ENCODE peak calls at places on chromosomes 2 and 18, in eight cellular contexts. One of them, this sample, is unnamed.

GRCh38 chr18:35495821-35496368 is 1.9 kb downstream of the INO80C start:
- DNase-seq in uterus: no peak
- DNase-seq in D721Med: no peak
- DNase-seq in colonic mucosa: no peak
- DNase-seq in neural crest cell: no peak
- DNase-seq in cardiac fibroblast: no peak
- DNase-seq in fibroblast of the aortic adventitia: no peak
- DNase-seq in right atrium auricular region: no peak
- DNase-seq in this sample: no peak

GRCh38 chr2:215693269-215693998 is 257.6 kb upstream of the FN1 start:
- DNase-seq in fibroblast of the aortic adventitia: peak; percentile 93
- DNase-seq in D721Med: no peak
- DNase-seq in neural crest cell: no peak
- DNase-seq in cardiac fibroblast: peak; percentile 88
- DNase-seq in colonic mucosa: no peak
- DNase-seq in uterus: peak; percentile 38
- DNase-seq in right atrium auricular region: no peak
- DNase-seq in this sample: no peak

GRCh38 chr2:128356127-128356526 is 37.5 kb upstream of the HS6ST1 start:
- DNase-seq in fibroblast of the aortic adventitia: no peak
- DNase-seq in uterus: no peak
- DNase-seq in D721Med: no peak
- DNase-seq in neural crest cell: no peak
- DNase-seq in colonic mucosa: no peak
- DNase-seq in right atrium auricular region: no peak
- DNase-seq in cardiac fibroblast: no peak
- DNase-seq in this sample: no peak

GRCh38 chr2:233544079-233544690 is 22.4 kb downstream of the USP40 start:
- DNase-seq in uterus: no peak
- DNase-seq in cardiac fibroblast: no peak
- DNase-seq in fibroblast of the aortic adventitia: no peak
- DNase-seq in colonic mucosa: peak; percentile 39
- DNase-seq in right atrium auricular region: no peak
- DNase-seq in neural crest cell: no peak
- DNase-seq in D721Med: no peak
- DNase-seq in this sample: no peak

GRCh38 chr2:15706424-15706823 is 114.8 kb downstream of the DDX1 start:
- DNase-seq in uterus: no peak
- DNase-seq in colonic mucosa: no peak
- DNase-seq in D721Med: no peak
- DNase-seq in right atrium auricular region: no peak
- DNase-seq in neural crest cell: no peak
- DNase-seq in fibroblast of the aortic adventitia: no peak
- DNase-seq in cardiac fibroblast: no peak
- DNase-seq in this sample: no peak

GRCh38 chr2:1731512-1731962 is 12.8 kb downstream of the PXDN start:
- DNase-seq in uterus: peak; percentile 29
- DNase-seq in fibroblast of the aortic adventitia: no peak
- DNase-seq in cardiac fibroblast: no peak
- DNase-seq in right atrium auricular region: peak; percentile 61
- DNase-seq in colonic mucosa: no peak
- DNase-seq in D721Med: no peak
- DNase-seq in neural crest cell: no peak
- DNase-seq in this sample: no peak

GRCh38 chr2:174888646-174889271 is 116.4 kb downstream of the CHN1 start:
- DNase-seq in colonic mucosa: no peak
- DNase-seq in fibroblast of the aortic adventitia: no peak
- DNase-seq in cardiac fibroblast: peak; percentile 7
- DNase-seq in uterus: no peak
- DNase-seq in D721Med: no peak
- DNase-seq in neural crest cell: no peak
- DNase-seq in right atrium auricular region: no peak
- DNase-seq in this sample: no peak

GRCh38 chr2:69585855-69586560 is 57.5 kb downstream of the AAK1 start:
- DNase-seq in colonic mucosa: no peak
- DNase-seq in D721Med: no peak
- DNase-seq in cardiac fibroblast: no peak
- DNase-seq in fibroblast of the aortic adventitia: no peak
- DNase-seq in uterus: no peak
- DNase-seq in neural crest cell: no peak
- DNase-seq in right atrium auricular region: no peak
- DNase-seq in this sample: no peak

GRCh38 chr2:108858894-108859293 is 72.3 kb downstream of the CCDC138 start:
- DNase-seq in cardiac fibroblast: peak; percentile 2
- DNase-seq in right atrium auricular region: no peak
- DNase-seq in fibroblast of the aortic adventitia: no peak
- DNase-seq in uterus: no peak
- DNase-seq in D721Med: no peak
- DNase-seq in colonic mucosa: no peak
- DNase-seq in neural crest cell: no peak
- DNase-seq in this sample: no peak

GRCh38 chr2:206160807-206161179 is 1.1 kb downstream of the EEF1B2 start:
- DNase-seq in D721Med: no peak
- DNase-seq in cardiac fibroblast: no peak
- DNase-seq in uterus: no peak
- DNase-seq in right atrium auricular region: no peak
- DNase-seq in fibroblast of the aortic adventitia: no peak
- DNase-seq in colonic mucosa: peak; percentile 21
- DNase-seq in neural crest cell: no peak
- DNase-seq in this sample: no peak

GRCh38 chr2:16393483-16394071 is 272.1 kb downstream of the CYRIA start:
- DNase-seq in cardiac fibroblast: no peak
- DNase-seq in colonic mucosa: no peak
- DNase-seq in neural crest cell: no peak
- DNase-seq in D721Med: no peak
- DNase-seq in fibroblast of the aortic adventitia: no peak
- DNase-seq in right atrium auricular region: no peak
- DNase-seq in uterus: no peak
- DNase-seq in this sample: no peak

GRCh38 chr2:150586858-150587257 is 99.4 kb upstream of the RND3 start:
- DNase-seq in uterus: no peak
- DNase-seq in fibroblast of the aortic adventitia: peak; percentile 79
- DNase-seq in D721Med: no peak
- DNase-seq in cardiac fibroblast: peak; percentile 84
- DNase-seq in neural crest cell: no peak
- DNase-seq in right atrium auricular region: no peak
- DNase-seq in colonic mucosa: no peak
- DNase-seq in this sample: no peak

GRCh38 chr2:104091894-104092293 is 762.0 kb upstream of the POU3F3 start:
- DNase-seq in cardiac fibroblast: no peak
- DNase-seq in colonic mucosa: no peak
- DNase-seq in uterus: no peak
- DNase-seq in right atrium auricular region: no peak
- DNase-seq in D721Med: no peak
- DNase-seq in neural crest cell: no peak
- DNase-seq in fibroblast of the aortic adventitia: no peak
- DNase-seq in this sample: no peak

GRCh38 chr2:128636802-128637147 is 318.1 kb upstream of the HS6ST1 start:
- DNase-seq in fibroblast of the aortic adventitia: no peak
- DNase-seq in cardiac fibroblast: no peak
- DNase-seq in right atrium auricular region: peak; percentile 49
- DNase-seq in D721Med: no peak
- DNase-seq in neural crest cell: no peak
- DNase-seq in uterus: no peak
- DNase-seq in colonic mucosa: no peak
- DNase-seq in this sample: no peak

GRCh38 chr2:95207111-95207961 is at the start of gene ZNF892:
- DNase-seq in right atrium auricular region: peak; percentile 89
- DNase-seq in colonic mucosa: peak; percentile 94
- DNase-seq in fibroblast of the aortic adventitia: peak; percentile 82
- DNase-seq in neural crest cell: peak; percentile 90
- DNase-seq in uterus: peak; percentile 91
- DNase-seq in cardiac fibroblast: peak; percentile 89
- DNase-seq in D721Med: peak; percentile 82
- DNase-seq in this sample: peak; percentile 90
- TF ChIP-seq CTCF in right atrium auricular region: peak; percentile 71
- TF ChIP-seq CTCF in colonic mucosa: no peak
- TF ChIP-seq CTCF in fibroblast of the aortic adventitia: peak; percentile 34
- TF ChIP-seq CTCF in neural crest cell: peak; percentile 51
- TF ChIP-seq CTCF in uterus: peak; percentile 49
- TF ChIP-seq CTCF in cardiac fibroblast: peak; percentile 31
- TF ChIP-seq CTCF in D721Med: peak; percentile 50
- TF ChIP-seq CTCF in this sample: peak; percentile 17

GRCh38 chr2:64562148-64562784 is 38.1 kb downstream of the AFTPH start:
- DNase-seq in uterus: no peak
- DNase-seq in colonic mucosa: no peak
- DNase-seq in neural crest cell: no peak
- DNase-seq in cardiac fibroblast: peak; percentile 45
- DNase-seq in fibroblast of the aortic adventitia: peak; percentile 30
- DNase-seq in right atrium auricular region: no peak
- DNase-seq in D721Med: no peak
- DNase-seq in this sample: no peak
- TF ChIP-seq CTCF in uterus: peak; percentile 28
- TF ChIP-seq CTCF in colonic mucosa: peak; percentile 34
- TF ChIP-seq CTCF in neural crest cell: peak; percentile 55
- TF ChIP-seq CTCF in cardiac fibroblast: peak; percentile 31
- TF ChIP-seq CTCF in fibroblast of the aortic adventitia: peak; percentile 7
- TF ChIP-seq CTCF in right atrium auricular region: peak; percentile 52
- TF ChIP-seq CTCF in D721Med: peak; percentile 43
- TF ChIP-seq CTCF in this sample: peak; percentile 28

GRCh38 chr2:96265840-96266569 is at the start of the genes CIAO1 and TMEM127:
- DNase-seq in right atrium auricular region: peak; percentile 99
- DNase-seq in fibroblast of the aortic adventitia: peak; percentile 96
- DNase-seq in cardiac fibroblast: peak; percentile 99
- DNase-seq in colonic mucosa: peak; percentile 99
- DNase-seq in D721Med: peak; percentile 90
- DNase-seq in uterus: peak; percentile 97
- DNase-seq in neural crest cell: peak; percentile 95
- DNase-seq in this sample: peak; percentile 98
- TF ChIP-seq CTCF in right atrium auricular region: no peak
- TF ChIP-seq CTCF in fibroblast of the aortic adventitia: peak; percentile 46
- TF ChIP-seq CTCF in cardiac fibroblast: peak; percentile 44
- TF ChIP-seq CTCF in colonic mucosa: no peak
- TF ChIP-seq CTCF in D721Med: no peak
- TF ChIP-seq CTCF in uterus: no peak
- TF ChIP-seq CTCF in neural crest cell: peak; percentile 58
- TF ChIP-seq CTCF in this sample: no peak

DNA sequence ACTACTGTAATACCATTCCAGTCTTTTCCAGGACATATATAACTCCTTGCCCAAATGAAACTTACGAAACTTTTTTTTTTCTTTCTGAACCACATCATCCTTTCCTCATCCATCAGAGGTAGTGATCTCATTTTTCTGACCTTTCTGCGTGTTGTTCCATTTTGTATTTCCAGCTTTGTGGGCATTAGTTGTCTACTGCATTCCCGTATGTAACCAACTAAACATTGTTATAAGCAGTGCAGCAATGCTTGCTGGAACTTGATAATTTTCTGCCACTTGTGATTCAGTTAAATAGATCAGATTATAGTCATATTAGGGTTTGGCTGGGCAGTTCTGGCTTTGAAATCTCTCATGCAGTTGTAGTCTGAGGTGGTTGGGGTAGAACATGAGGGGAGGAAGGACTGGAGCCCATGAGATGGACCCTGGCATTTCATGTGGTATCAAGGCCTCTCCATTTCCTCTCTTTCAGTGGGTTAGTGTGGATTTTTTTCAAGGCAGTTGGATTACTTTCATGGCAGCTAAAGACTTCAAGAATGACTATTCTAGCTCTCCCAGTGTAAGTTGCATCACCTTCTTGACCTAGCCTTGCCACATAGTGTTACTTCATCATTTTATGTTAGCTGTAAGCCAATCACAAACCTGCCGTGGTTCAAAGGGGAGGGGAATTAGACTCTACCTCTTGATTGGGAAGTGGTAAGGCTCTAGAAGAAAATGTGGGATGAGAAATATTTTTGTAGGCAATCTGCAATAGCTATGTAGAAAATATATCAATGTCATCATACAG is 80.5 kb downstream of the EHBP1 start:
- DNase-seq in uterus: no peak
- DNase-seq in colonic mucosa: no peak
- DNase-seq in fibroblast of the aortic adventitia: peak; percentile 69
- DNase-seq in D721Med: no peak
- DNase-seq in neural crest cell: no peak
- DNase-seq in cardiac fibroblast: peak; percentile 44
- DNase-seq in right atrium auricular region: no peak
- DNase-seq in this sample: no peak
- TF ChIP-seq CTCF in uterus: no peak
- TF ChIP-seq CTCF in colonic mucosa: no peak
- TF ChIP-seq CTCF in fibroblast of the aortic adventitia: no peak
- TF ChIP-seq CTCF in D721Med: no peak
- TF ChIP-seq CTCF in neural crest cell: no peak
- TF ChIP-seq CTCF in cardiac fibroblast: no peak
- TF ChIP-seq CTCF in right atrium auricular region: no peak
- TF ChIP-seq CTCF in this sample: no peak

DNA sequence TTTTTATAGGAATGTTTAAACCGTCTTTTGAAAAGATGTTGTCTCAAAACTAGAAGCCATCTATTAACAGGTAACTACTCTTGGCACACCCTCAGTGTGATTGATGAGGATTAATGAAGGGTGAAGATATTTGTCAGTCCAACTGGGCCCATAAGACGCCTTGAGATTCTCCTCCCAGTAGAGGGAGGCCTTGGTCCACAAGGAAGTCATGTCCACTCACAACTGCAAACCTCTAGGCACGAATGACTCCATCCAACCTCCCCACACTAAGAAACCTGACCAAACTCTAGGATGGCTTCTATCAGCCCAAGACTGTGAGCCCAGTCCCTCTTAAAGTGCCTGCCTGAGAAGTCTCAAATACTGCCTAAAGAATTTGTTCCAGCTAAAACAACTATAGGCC is 19.2 kb upstream of the GRP start:
- DNase-seq in neural crest cell: no peak
- DNase-seq in D721Med: no peak
- DNase-seq in right atrium auricular region: no peak
- DNase-seq in cardiac fibroblast: no peak
- DNase-seq in uterus: no peak
- DNase-seq in fibroblast of the aortic adventitia: no peak
- DNase-seq in colonic mucosa: no peak
- DNase-seq in this sample: no peak
- TF ChIP-seq CTCF in neural crest cell: no peak
- TF ChIP-seq CTCF in D721Med: no peak
- TF ChIP-seq CTCF in right atrium auricular region: no peak
- TF ChIP-seq CTCF in cardiac fibroblast: no peak
- TF ChIP-seq CTCF in uterus: no peak
- TF ChIP-seq CTCF in fibroblast of the aortic adventitia: no peak
- TF ChIP-seq CTCF in colonic mucosa: no peak
- TF ChIP-seq CTCF in this sample: no peak

GRCh38 chr2:119823734-119824334 is 64.1 kb downstream of the PTPN4 start:
- DNase-seq in cardiac fibroblast: peak; percentile 77
- DNase-seq in colonic mucosa: peak; percentile 25
- DNase-seq in right atrium auricular region: no peak
- DNase-seq in D721Med: no peak
- DNase-seq in fibroblast of the aortic adventitia: peak; percentile 70
- DNase-seq in uterus: no peak
- DNase-seq in neural crest cell: no peak
- DNase-seq in this sample: no peak
- TF ChIP-seq CTCF in cardiac fibroblast: peak; percentile 77
- TF ChIP-seq CTCF in colonic mucosa: peak; percentile 75
- TF ChIP-seq CTCF in right atrium auricular region: peak; percentile 76
- TF ChIP-seq CTCF in D721Med: peak; percentile 60
- TF ChIP-seq CTCF in fibroblast of the aortic adventitia: peak; percentile 83
- TF ChIP-seq CTCF in uterus: peak; percentile 36
- TF ChIP-seq CTCF in neural crest cell: peak; percentile 73
- TF ChIP-seq CTCF in this sample: peak; percentile 69

This sample was measured in progenitor cell of endocrine pancreas.